ENCODE peak calls at places on chromosomes 7 and 10, in six cellular contexts. T, R, X, G, B and H are unnamed samples.
A peak's percentile ranks its signal among the peaks of the same experiment; 100 is the strongest.

GRCh38 chr7:141679014-141679413 is 23.0 kb downstream of the DENND11 start:
- DNase-seq in R (no peak), G (peak; percentile 81), X (no peak), T (no peak), B (no peak), H (no peak)

GRCh38 chr7:73520673-73521635 is 1.1 kb downstream of the BAZ1B start:
- DNase-seq in B (peak; percentile 30), G (peak; percentile 33), X (no peak), T (no peak), R (peak; percentile 48), H (peak; percentile 54)

GRCh38 chr7:64992971-64993370 is 2.1 kb upstream of the ZNF117 start:
- DNase-seq in T (no peak), R (no peak), B (no peak), G (no peak), X (no peak), H (peak; percentile 18)

GRCh38 chr7:91941450-91941849 is 788 bp downstream of the AKAP9 start:
- DNase-seq in T (no peak), G (peak; percentile 83), B (peak; percentile 18), X (peak; percentile 51), R (peak; percentile 40), H (peak; percentile 19)

GRCh38 chr10:1527951-1528350 is 209.4 kb downstream of the ADARB2 start:
- DNase-seq in X (no peak), R (no peak), B (no peak), T (no peak), G (no peak), H (no peak)

GRCh38 chr10:98536551-98536950 is 89.8 kb upstream of the HPS1 start:
- DNase-seq in X (no peak), R (no peak), B (peak; percentile 3), T (no peak), G (no peak), H (no peak)

GRCh38 chr10:128976886-128977285 is 490.2 kb upstream of the MGMT start:
- DNase-seq in X (no peak), G (no peak), R (no peak), T (no peak), B (no peak), H (no peak)

GRCh38 chr7:44460325-44460724 is 30.1 kb downstream of the NUDCD3 start:
- DNase-seq in X (peak; percentile 69), G (peak; percentile 96), B (no peak), T (no peak), R (no peak), H (no peak)

GRCh38 chr10:26780793-26781601 is 79.8 kb downstream of the ABI1 start:
- DNase-seq in G (no peak), X (peak; percentile 75), R (peak; percentile 96), B (peak; percentile 95), T (no peak), H (peak; percentile 63)